ENCODE peak calls at places on chromosomes 3 and 15, in nine cellular contexts. D, B, O, M, L, H, S, U and C are unnamed samples.

GRCh38 chr3:84724877-84725276 is 233.9 kb upstream of the CADM2 start:
- DNase-seq in D (no peak), B (peak; percentile 41), O (no peak), M (no peak), L (no peak), H (no peak), S (no peak), U (peak; percentile 34), C (peak; percentile 48)

GRCh38 chr15:67997996-67998395 is 56.1 kb upstream of the PIAS1 start:
- DNase-seq in D (no peak), B (no peak), O (no peak), M (no peak), L (no peak), H (no peak), S (peak; percentile 7), U (no peak), C (no peak)

GRCh38 chr3:42067324-42067723 is 23.8 kb upstream of the TRAK1 start:
- DNase-seq in D (no peak), B (no peak), O (no peak), M (no peak), L (no peak), H (no peak), S (no peak), U (no peak), C (no peak)

GRCh38 chr15:68277131-68277604 is 377 bp upstream of the FEM1B start:
- DNase-seq in D (no peak), B (no peak), O (no peak), M (no peak), L (no peak), H (no peak), S (no peak), U (no peak), C (no peak)

GRCh38 chr15:40314723-40315276 is 7.1 kb upstream of the PLCB2 start:
- DNase-seq in D (no peak), B (no peak), O (peak; percentile 11), M (no peak), L (no peak), H (no peak), S (no peak), U (no peak), C (no peak)

GRCh38 chr3:195690951-195691350 is 29.8 kb upstream of the MUC20 start:
- DNase-seq in D (no peak), B (no peak), O (no peak), M (no peak), L (no peak), H (no peak), S (no peak), U (no peak), C (no peak)

GRCh38 chr3:45347329-45348000 is 40.9 kb upstream of the LARS2 start:
- DNase-seq in D (no peak), B (no peak), O (no peak), M (no peak), L (no peak), H (no peak), S (no peak), U (no peak), C (no peak)

GRCh38 chr3:194075802-194076460 is 60.0 kb upstream of the HES1 start:
- DNase-seq in D (no peak), B (no peak), O (no peak), M (no peak), L (no peak), H (no peak), S (no peak), U (no peak), C (no peak)

GRCh38 chr3:125220681-125221429 is 8.3 kb upstream of the SLC12A8 start:
- DNase-seq in D (no peak), B (no peak), O (no peak), M (no peak), L (no peak), H (no peak), S (no peak), U (no peak), C (no peak)

GRCh38 chr3:152499796-152500385 is 231.2 kb downstream of the MBNL1 start:
- DNase-seq in D (no peak), B (no peak), O (no peak), M (no peak), L (no peak), H (no peak), S (no peak), U (no peak), C (no peak)

GRCh38 chr3:187743195-187744141 is 1.8 kb downstream of the BCL6 start:
- DNase-seq in D (peak; percentile 60), B (peak; percentile 91), O (peak; percentile 82), M (peak; percentile 69), L (peak; percentile 77), H (peak; percentile 44), S (no peak), U (no peak), C (no peak)

GRCh38 chr3:121834079-121834730 is 655 bp downstream of the IQCB1 start:
- DNase-seq in D (no peak), B (no peak), O (no peak), M (no peak), L (peak; percentile 17), H (no peak), S (no peak), U (no peak), C (no peak)

GRCh38 chr3:16462679-16463078 is 50.8 kb downstream of the RFTN1 start:
- DNase-seq in D (no peak), B (no peak), O (no peak), M (no peak), L (no peak), H (no peak), S (no peak), U (no peak), C (no peak)

DNA sequence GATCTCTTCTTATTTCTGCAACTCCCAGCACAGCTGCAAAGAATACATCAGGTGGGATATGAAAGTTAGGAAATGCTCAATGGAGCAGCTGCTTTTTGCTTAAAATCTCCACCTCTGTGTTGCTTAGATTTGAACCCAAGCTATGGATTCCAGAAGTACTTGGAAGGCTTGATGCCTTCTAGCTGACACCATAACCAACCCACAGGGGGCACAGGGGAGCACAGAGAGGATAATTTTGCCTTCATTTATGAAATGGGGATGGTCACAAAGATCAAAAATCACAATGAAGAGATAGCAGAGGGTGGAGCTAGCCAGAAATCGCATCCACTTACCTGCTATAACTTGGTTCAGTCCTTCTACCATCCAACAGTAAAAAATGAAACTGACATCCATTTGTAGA is 75.7 kb downstream of the DUT start:
- DNase-seq in D (no peak), B (no peak), O (no peak), M (no peak), L (no peak), H (no peak), S (no peak), U (no peak), C (no peak)
- TF ChIP-seq CTCF in D (no peak), B (no peak), O (no peak), M (peak; percentile 9), L (no peak), H (no peak), S (peak; percentile 32), U (peak; percentile 24), C (peak; percentile 55)

GRCh38 chr15:72604794-72605193 is 49.7 kb upstream of the GOLGA6B start:
- DNase-seq in D (no peak), B (no peak), O (no peak), M (no peak), L (no peak), H (no peak), S (no peak), U (no peak), C (no peak)

GRCh38 chr15:72614810-72615532 is 39.5 kb upstream of the GOLGA6B start:
- DNase-seq in D (no peak), B (no peak), O (no peak), M (no peak), L (no peak), H (no peak), S (no peak), U (no peak), C (no peak)

GRCh38 chr15:72609862-72610261 is 44.6 kb upstream of the GOLGA6B start:
- DNase-seq in D (no peak), B (no peak), O (no peak), M (no peak), L (no peak), H (no peak), S (no peak), U (no peak), C (no peak)
- TF ChIP-seq CTCF in D (no peak), B (no peak), O (no peak), M (no peak), L (no peak), H (no peak), S (no peak), U (no peak), C (no peak)

GRCh38 chr3:132422531-132422930 is 5.2 kb downstream of the DNAJC13 start:
- DNase-seq in D (no peak), B (no peak), O (no peak), M (no peak), L (no peak), H (no peak), S (no peak), U (no peak), C (no peak)

GRCh38 chr3:132421832-132422231 is 4.5 kb downstream of the DNAJC13 start:
- DNase-seq in D (no peak), B (no peak), O (no peak), M (no peak), L (no peak), H (no peak), S (no peak), U (no peak), C (peak; percentile 32)

GRCh38 chr3:132416807-132417694 is at the start of gene DNAJC13:
- DNase-seq in D (peak; percentile 92), B (peak; percentile 98), O (peak; percentile 96), M (peak; percentile 95), L (peak; percentile 94), H (peak; percentile 95), S (peak; percentile 73), U (peak; percentile 68), C (peak; percentile 75)

GRCh38 chr3:132417695-132418520 is 606 bp downstream of the DNAJC13 start:
- DNase-seq in D (no peak), B (no peak), O (no peak), M (peak; percentile 43), L (peak; percentile 47), H (peak; percentile 56), S (no peak), U (no peak), C (no peak)

DNA sequence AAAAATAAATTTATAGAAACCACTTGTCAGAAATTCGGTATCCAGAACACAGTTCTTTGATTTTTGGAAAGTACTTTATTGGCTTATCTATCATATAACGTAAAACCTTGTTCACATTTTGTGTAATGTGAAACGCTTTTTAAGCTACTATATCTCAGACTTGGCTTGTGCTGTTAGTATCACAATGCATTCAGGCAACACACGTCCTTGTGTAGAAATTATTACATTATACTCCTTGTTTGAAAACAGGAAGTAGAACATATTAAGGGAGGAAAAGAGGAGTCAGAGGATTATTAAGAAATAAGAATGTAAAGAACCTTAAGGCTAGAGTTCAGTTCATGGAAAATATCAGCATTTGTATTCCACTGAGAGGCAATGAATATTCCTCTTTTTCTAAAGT is 1.6 kb downstream of the DNAJC13 start:
- DNase-seq in D (no peak), B (no peak), O (no peak), M (no peak), L (no peak), H (no peak), S (no peak), U (no peak), C (no peak)
- TF ChIP-seq CTCF in D (no peak), B (no peak), O (no peak), M (no peak), L (no peak), H (no peak), S (no peak), U (no peak), C (no peak)

DNA sequence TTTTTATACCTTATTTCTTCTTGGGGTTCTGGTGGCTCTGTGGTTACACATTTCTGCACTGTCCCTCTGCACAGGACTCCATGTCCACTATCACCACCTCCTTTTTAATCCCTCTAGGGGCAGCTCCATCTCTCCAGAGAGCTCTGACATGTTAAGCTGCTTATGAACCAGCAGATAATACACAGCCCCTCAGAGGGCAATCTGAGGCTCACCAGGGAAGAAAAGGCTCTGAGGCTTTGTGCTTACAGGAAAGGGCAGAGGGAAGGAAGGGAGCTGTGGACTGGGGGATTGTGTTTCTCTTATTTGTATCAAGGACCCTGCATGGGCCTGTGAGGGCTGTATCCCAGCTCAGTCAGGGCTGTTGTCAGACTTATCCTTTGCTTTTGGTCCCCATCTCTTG is 164.5 kb downstream of the EPHB1 start:
- DNase-seq in D (no peak), B (no peak), O (no peak), M (no peak), L (no peak), H (no peak), S (no peak), U (no peak), C (no peak)
- TF ChIP-seq CTCF in D (no peak), B (no peak), O (no peak), M (no peak), L (no peak), H (no peak), S (no peak), U (no peak), C (no peak)